ENCODE peak calls at places on chromosome 7, in eight cellular contexts. C is uterus, T is suprapubic skin, Y is right lobe of liver, D is left ventricle myocardium inferior, M is AG09309, R is GM23338, N is dorsolateral prefrontal cortex. L is an unnamed sample.

GRCh38 chr7:43758029-43758860 is at the start of gene BLVRA:
- DNase-seq in Y (peak), T (peak), C (peak), R (peak), M (no peak), D (peak), N (peak), L (no peak)

GRCh38 chr7:150778738-150779301 is 21.3 kb downstream of the TMEM176B start:
- DNase-seq in D (peak), R (peak), T (peak), N (peak), M (peak), C (peak), Y (peak), L (peak)

GRCh38 chr7:2814682-2815522 is 29.2 kb downstream of the GNA12 start:
- DNase-seq in N (no peak), Y (peak), C (no peak), D (no peak), T (no peak), M (no peak), R (peak), L (no peak)

GRCh38 chr7:147400221-147400689 is 1190.3 kb upstream of the C7orf33 start:
- DNase-seq in C (no peak), R (no peak), Y (no peak), D (no peak), T (no peak), N (no peak), M (peak), L (no peak)

GRCh38 chr7:768881-769504 is 41.9 kb upstream of the PRKAR1B start:
- DNase-seq in Y (no peak), N (no peak), T (no peak), R (peak), C (peak), M (no peak), D (peak), L (no peak)

GRCh38 chr7:84913731-84914130 is 273.1 kb downstream of the SEMA3D start:
- DNase-seq in Y (no peak), D (no peak), C (no peak), R (no peak), T (no peak), M (no peak), N (no peak), L (no peak)

GRCh38 chr7:99290980-99291607 is 18.5 kb downstream of the MYH16 start:
- DNase-seq in T (no peak), C (no peak), Y (no peak), M (no peak), N (no peak), D (no peak), R (no peak), L (no peak)

GRCh38 chr7:387132-388022 is 97.4 kb downstream of the FOXL3 start:
- DNase-seq in D (peak), T (peak), M (no peak), C (no peak), N (no peak), R (no peak), Y (no peak), L (no peak)

GRCh38 chr7:100752994-100753393 is 19.6 kb downstream of the ZAN start:
- DNase-seq in M (no peak), C (no peak), Y (no peak), D (no peak), N (no peak), R (no peak), T (no peak), L (peak)

GRCh38 chr7:129188892-129189660 is 643 bp downstream of the SMO start:
- DNase-seq in M (no peak), T (no peak), N (no peak), C (no peak), R (peak), Y (no peak), D (no peak), L (no peak)

GRCh38 chr7:19899517-19899916 is 126.1 kb upstream of the TMEM196 start:
- DNase-seq in T (no peak), C (no peak), N (no peak), R (no peak), M (peak), D (no peak), Y (no peak), L (no peak)

GRCh38 chr7:8380130-8380529 is 53.3 kb upstream of the NXPH1 start:
- DNase-seq in M (no peak), N (no peak), C (no peak), T (no peak), D (no peak), R (no peak), Y (no peak), L (no peak)

GRCh38 chr7:1992554-1992953 is 240.2 kb downstream of the MAD1L1 start:
- DNase-seq in R (no peak), T (no peak), M (no peak), Y (no peak), C (no peak), N (no peak), D (no peak), L (no peak)

GRCh38 chr7:75639071-75639892 is 99.5 kb downstream of the HIP1 start:
- DNase-seq in C (peak), T (no peak), R (peak), M (no peak), Y (peak), D (peak), N (no peak), L (no peak)

GRCh38 chr7:27182285-27182827 is 2.7 kb downstream of the HOXA11 start:
- DNase-seq in M (no peak), C (peak), R (no peak), D (no peak), T (peak), N (no peak), Y (peak), L (no peak)
- H3K4me3 ChIP-seq in M (peak), C (peak), R (no peak), D (no peak), T (no peak), N (no peak), Y (no peak), L (no peak)

DNA sequence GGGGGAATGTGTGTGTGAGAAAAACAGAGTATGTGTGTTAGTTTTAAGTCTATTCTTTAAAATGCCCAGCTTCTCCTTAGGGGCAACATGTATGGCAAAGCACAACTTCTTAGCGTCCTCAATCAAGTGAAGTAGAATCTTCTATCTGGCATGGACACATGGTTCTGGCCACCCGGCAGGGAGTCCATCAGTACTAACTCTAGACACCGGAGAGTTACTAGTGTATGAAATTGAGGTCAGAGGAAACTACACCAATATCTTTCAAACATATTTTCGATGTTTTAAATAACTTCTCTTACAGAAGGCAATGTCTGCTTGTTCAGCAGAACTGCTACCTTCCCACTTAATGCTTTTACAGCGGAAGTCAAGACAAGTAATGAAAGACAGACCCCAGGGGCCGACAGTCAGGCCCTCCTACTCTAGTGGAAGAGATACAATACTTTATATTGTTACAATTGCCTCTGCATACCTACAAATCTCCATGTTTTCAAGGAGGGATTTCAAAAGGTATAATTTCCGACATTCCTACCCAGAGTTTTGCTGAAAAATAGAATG is 89.8 kb downstream of the RNF216 start:
- DNase-seq in Y (no peak), C (no peak), N (no peak), M (no peak), D (no peak), T (no peak), R (no peak), L (peak)
- H3K4me3 ChIP-seq in Y (no peak), C (peak), N (no peak), M (no peak), D (peak), T (no peak), R (no peak), L (peak)

DNA sequence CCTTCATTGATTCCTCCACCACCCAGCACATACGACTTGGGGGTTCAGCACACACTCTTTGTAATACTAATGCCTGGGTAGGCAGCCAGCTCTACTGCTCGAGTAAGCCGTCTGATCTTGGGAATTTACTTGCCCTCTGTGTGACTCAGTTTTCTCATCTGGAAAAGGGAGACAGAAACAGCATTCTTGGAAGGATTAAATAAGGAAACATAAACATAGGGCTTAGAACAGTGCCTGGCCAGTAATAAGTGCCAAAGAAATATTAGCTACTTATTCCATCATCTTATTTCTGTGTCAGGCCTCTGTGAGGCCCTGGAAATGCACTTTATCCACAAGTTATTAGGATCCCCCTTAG is 130.1 kb downstream of the TNS3 start:
- DNase-seq in N (no peak), Y (no peak), D (no peak), C (no peak), T (no peak), R (no peak), M (no peak), L (no peak)
- H3K4me3 ChIP-seq in N (no peak), Y (no peak), D (peak), C (no peak), T (no peak), R (no peak), M (no peak), L (no peak)

GRCh38 chr7:70238171-70238575 is 639.9 kb downstream of the AUTS2 start:
- DNase-seq in T (no peak), Y (no peak), C (no peak), M (no peak), N (no peak), R (no peak), D (no peak), L (peak)
- H3K4me3 ChIP-seq in T (no peak), Y (no peak), C (no peak), M (no peak), N (no peak), R (no peak), D (no peak), L (peak)

DNA sequence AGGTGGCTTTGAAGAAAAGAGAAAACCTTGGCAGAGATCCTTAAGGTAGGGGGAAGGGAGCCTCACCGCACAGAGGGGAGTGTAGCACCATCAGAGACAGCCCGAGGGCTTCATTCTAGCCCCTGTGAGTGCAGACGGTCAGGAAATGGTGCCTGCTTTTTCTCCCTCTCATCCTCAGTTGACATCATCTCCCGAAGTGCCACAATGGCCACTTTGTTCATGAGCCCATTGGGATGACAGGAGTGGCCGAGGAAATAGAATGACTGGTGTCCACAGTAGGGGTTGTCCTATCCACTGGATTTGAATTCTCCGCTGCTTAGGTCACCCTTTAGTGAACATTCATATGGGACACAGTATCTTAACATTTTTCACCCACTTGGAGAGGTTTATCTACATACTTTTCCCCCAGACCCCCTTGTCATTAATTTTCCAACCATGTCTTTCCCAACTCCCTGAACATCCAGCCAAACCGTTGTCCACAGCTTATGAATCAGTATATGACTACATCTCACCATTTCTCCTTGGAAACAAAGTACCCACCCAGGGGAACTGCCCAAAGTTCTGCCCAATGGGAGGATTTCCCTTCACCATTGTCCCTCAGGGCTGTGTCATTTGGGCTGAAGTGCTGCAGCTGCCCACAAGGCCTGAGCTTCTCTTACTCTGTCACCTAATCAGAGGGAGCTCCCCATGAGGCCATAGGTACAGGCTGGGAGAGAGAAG is 108.8 kb downstream of the ADCY1 start:
- DNase-seq in M (no peak), N (no peak), T (no peak), D (no peak), Y (no peak), C (no peak), R (no peak), L (no peak)
- H3K4me3 ChIP-seq in M (no peak), N (no peak), T (no peak), D (no peak), Y (no peak), C (no peak), R (no peak), L (no peak)

GRCh38 chr7:138663741-138664710 is 37.1 kb downstream of the SVOPL start:
- DNase-seq in R (peak), M (no peak), C (no peak), D (no peak), N (no peak), T (no peak), Y (no peak), L (no peak)
- H3K4me3 ChIP-seq in R (peak), M (peak), C (peak), D (peak), N (peak), T (peak), Y (peak), L (no peak)

L was measured in Karpas-422.